ENCODE peak calls at places on chromosomes 7 and 10, in five cellular contexts. One of them, this sample, is unnamed.

GRCh38 chr10:78047314-78047891 is 13.7 kb downstream of the RPS24 start:
- DNase-seq in CD8-positive, alpha-beta T cell: peak
- DNase-seq in cardiac muscle cell: peak
- DNase-seq in breast epithelium: peak
- DNase-seq in CD4-positive, alpha-beta T cell: peak
- DNase-seq in this sample: peak

GRCh38 chr7:147492621-147493020 is 1097.9 kb upstream of the C7orf33 start:
- DNase-seq in CD8-positive, alpha-beta T cell: no peak
- DNase-seq in cardiac muscle cell: peak
- DNase-seq in breast epithelium: no peak
- DNase-seq in CD4-positive, alpha-beta T cell: no peak
- DNase-seq in this sample: no peak

GRCh38 chr10:43610636-43611035 is 4.4 kb downstream of the ZNF485 start:
- DNase-seq in CD8-positive, alpha-beta T cell: no peak
- DNase-seq in cardiac muscle cell: no peak
- DNase-seq in breast epithelium: no peak
- DNase-seq in CD4-positive, alpha-beta T cell: no peak
- DNase-seq in this sample: no peak

GRCh38 chr10:22054946-22055345 is 51.4 kb upstream of the DNAJC1 start:
- DNase-seq in CD8-positive, alpha-beta T cell: no peak
- DNase-seq in cardiac muscle cell: peak
- DNase-seq in breast epithelium: no peak
- DNase-seq in CD4-positive, alpha-beta T cell: no peak
- DNase-seq in this sample: no peak

GRCh38 chr10:75730847-75731246 is 299.4 kb downstream of the LRMDA start:
- DNase-seq in CD8-positive, alpha-beta T cell: no peak
- DNase-seq in cardiac muscle cell: no peak
- DNase-seq in breast epithelium: no peak
- DNase-seq in CD4-positive, alpha-beta T cell: no peak
- DNase-seq in this sample: no peak

GRCh38 chr10:123804716-123805115 is 86.9 kb downstream of the CPXM2 start:
- DNase-seq in CD8-positive, alpha-beta T cell: no peak
- DNase-seq in cardiac muscle cell: peak
- DNase-seq in breast epithelium: no peak
- DNase-seq in CD4-positive, alpha-beta T cell: no peak
- DNase-seq in this sample: no peak

GRCh38 chr10:131700032-131700431 is 200.8 kb upstream of the PPP2R2D start:
- DNase-seq in CD8-positive, alpha-beta T cell: no peak
- DNase-seq in cardiac muscle cell: no peak
- DNase-seq in breast epithelium: no peak
- DNase-seq in CD4-positive, alpha-beta T cell: no peak
- DNase-seq in this sample: no peak

GRCh38 chr7:13821152-13821787 is 168.2 kb downstream of the ETV1 start:
- DNase-seq in CD8-positive, alpha-beta T cell: no peak
- DNase-seq in cardiac muscle cell: no peak
- DNase-seq in breast epithelium: no peak
- DNase-seq in CD4-positive, alpha-beta T cell: no peak
- DNase-seq in this sample: no peak

GRCh38 chr10:109306698-109307097 is 616.6 kb downstream of the XPNPEP1 start:
- DNase-seq in CD8-positive, alpha-beta T cell: no peak
- DNase-seq in cardiac muscle cell: no peak
- DNase-seq in breast epithelium: no peak
- DNase-seq in CD4-positive, alpha-beta T cell: no peak
- DNase-seq in this sample: no peak

GRCh38 chr10:122567056-122567660 is 6.6 kb downstream of the DMBT1 start:
- DNase-seq in CD8-positive, alpha-beta T cell: peak
- DNase-seq in cardiac muscle cell: peak
- DNase-seq in breast epithelium: no peak
- DNase-seq in CD4-positive, alpha-beta T cell: peak
- DNase-seq in this sample: no peak

GRCh38 chr10:60626037-60626436 is 152.2 kb upstream of the CDK1 start:
- DNase-seq in CD8-positive, alpha-beta T cell: no peak
- DNase-seq in cardiac muscle cell: no peak
- DNase-seq in breast epithelium: no peak
- DNase-seq in CD4-positive, alpha-beta T cell: no peak
- DNase-seq in this sample: no peak

GRCh38 chr7:17371656-17372524 is 73.4 kb downstream of the AHR start:
- DNase-seq in CD8-positive, alpha-beta T cell: no peak
- DNase-seq in cardiac muscle cell: peak
- DNase-seq in breast epithelium: no peak
- DNase-seq in CD4-positive, alpha-beta T cell: no peak
- DNase-seq in this sample: no peak

GRCh38 chr10:72200883-72201282 is 14.9 kb upstream of the ANAPC16 start:
- DNase-seq in CD8-positive, alpha-beta T cell: no peak
- DNase-seq in cardiac muscle cell: no peak
- DNase-seq in breast epithelium: no peak
- DNase-seq in CD4-positive, alpha-beta T cell: no peak
- DNase-seq in this sample: no peak

GRCh38 chr7:138975343-138976104 is 5.7 kb downstream of the KIAA1549 start:
- DNase-seq in CD8-positive, alpha-beta T cell: no peak
- DNase-seq in cardiac muscle cell: peak
- DNase-seq in breast epithelium: no peak
- DNase-seq in CD4-positive, alpha-beta T cell: no peak
- DNase-seq in this sample: no peak

GRCh38 chr7:25858562-25859411 is 293.2 kb upstream of the NFE2L3 start:
- DNase-seq in CD8-positive, alpha-beta T cell: no peak
- DNase-seq in cardiac muscle cell: no peak
- DNase-seq in breast epithelium: no peak
- DNase-seq in CD4-positive, alpha-beta T cell: no peak
- DNase-seq in this sample: no peak

GRCh38 chr10:17758200-17758599 is 6.2 kb downstream of the TMEM236 start:
- DNase-seq in CD8-positive, alpha-beta T cell: no peak
- DNase-seq in cardiac muscle cell: peak
- DNase-seq in breast epithelium: no peak
- DNase-seq in CD4-positive, alpha-beta T cell: no peak
- DNase-seq in this sample: no peak

GRCh38 chr10:103784723-103785418 is 70.5 kb downstream of the SH3PXD2A start:
- DNase-seq in CD8-positive, alpha-beta T cell: no peak
- DNase-seq in cardiac muscle cell: no peak
- DNase-seq in breast epithelium: no peak
- DNase-seq in CD4-positive, alpha-beta T cell: no peak
- DNase-seq in this sample: peak

GRCh38 chr10:51074238-51075028 is at the start of gene PRKG1:
- DNase-seq in CD8-positive, alpha-beta T cell: no peak
- DNase-seq in cardiac muscle cell: peak
- DNase-seq in breast epithelium: peak
- DNase-seq in CD4-positive, alpha-beta T cell: no peak
- DNase-seq in this sample: peak

GRCh38 chr7:133961724-133962123 is 165.4 kb upstream of the LRGUK start:
- DNase-seq in CD8-positive, alpha-beta T cell: no peak
- DNase-seq in cardiac muscle cell: no peak
- DNase-seq in breast epithelium: no peak
- DNase-seq in CD4-positive, alpha-beta T cell: no peak
- DNase-seq in this sample: no peak

GRCh38 chr10:123792579-123792978 is 99.0 kb downstream of the CPXM2 start:
- DNase-seq in CD8-positive, alpha-beta T cell: no peak
- DNase-seq in cardiac muscle cell: no peak
- DNase-seq in breast epithelium: no peak
- DNase-seq in CD4-positive, alpha-beta T cell: no peak
- DNase-seq in this sample: no peak

GRCh38 chr7:120180221-120180620 is 92.8 kb upstream of the KCND2 start:
- DNase-seq in CD8-positive, alpha-beta T cell: no peak
- DNase-seq in cardiac muscle cell: no peak
- DNase-seq in breast epithelium: no peak
- DNase-seq in CD4-positive, alpha-beta T cell: no peak
- DNase-seq in this sample: no peak

GRCh38 chr10:89869180-89869579 is 167.8 kb downstream of the KIF20B start:
- DNase-seq in CD8-positive, alpha-beta T cell: no peak
- DNase-seq in cardiac muscle cell: peak
- DNase-seq in breast epithelium: no peak
- DNase-seq in CD4-positive, alpha-beta T cell: no peak
- DNase-seq in this sample: no peak

GRCh38 chr7:32670105-32670504 is 174.8 kb downstream of the AVL9 start:
- DNase-seq in CD8-positive, alpha-beta T cell: no peak
- DNase-seq in cardiac muscle cell: peak
- DNase-seq in breast epithelium: no peak
- DNase-seq in CD4-positive, alpha-beta T cell: no peak
- DNase-seq in this sample: no peak

GRCh38 chr10:84375011-84375410 is 46.6 kb downstream of the CCSER2 start:
- DNase-seq in CD8-positive, alpha-beta T cell: peak
- DNase-seq in cardiac muscle cell: peak
- DNase-seq in breast epithelium: no peak
- DNase-seq in CD4-positive, alpha-beta T cell: peak
- DNase-seq in this sample: no peak

GRCh38 chr7:38671901-38672559 is 40.9 kb upstream of the AMPH start:
- DNase-seq in CD8-positive, alpha-beta T cell: no peak
- DNase-seq in cardiac muscle cell: no peak
- DNase-seq in breast epithelium: no peak
- DNase-seq in CD4-positive, alpha-beta T cell: no peak
- DNase-seq in this sample: no peak

GRCh38 chr10:98400482-98400881 is 14.5 kb downstream of the PYROXD2 start:
- DNase-seq in CD8-positive, alpha-beta T cell: no peak
- DNase-seq in cardiac muscle cell: peak
- DNase-seq in breast epithelium: no peak
- DNase-seq in CD4-positive, alpha-beta T cell: no peak
- DNase-seq in this sample: no peak
- TF ChIP-seq CTCF in CD8-positive, alpha-beta T cell: no peak
- TF ChIP-seq CTCF in cardiac muscle cell: no peak
- TF ChIP-seq CTCF in breast epithelium: no peak
- TF ChIP-seq CTCF in CD4-positive, alpha-beta T cell: no peak
- TF ChIP-seq CTCF in this sample: no peak

GRCh38 chr10:113486531-113486930 is 66.3 kb upstream of the HABP2 start:
- DNase-seq in CD8-positive, alpha-beta T cell: no peak
- DNase-seq in cardiac muscle cell: no peak
- DNase-seq in breast epithelium: no peak
- DNase-seq in CD4-positive, alpha-beta T cell: no peak
- DNase-seq in this sample: no peak
- H3K27ac ChIP-seq in CD8-positive, alpha-beta T cell: no peak
- H3K27ac ChIP-seq in cardiac muscle cell: no peak
- H3K27ac ChIP-seq in breast epithelium: peak
- H3K27ac ChIP-seq in CD4-positive, alpha-beta T cell: no peak
- H3K27ac ChIP-seq in this sample: no peak

GRCh38 chr10:14035506-14035905 is 295.2 kb downstream of the FRMD4A start:
- DNase-seq in CD8-positive, alpha-beta T cell: no peak
- DNase-seq in cardiac muscle cell: no peak
- DNase-seq in breast epithelium: no peak
- DNase-seq in CD4-positive, alpha-beta T cell: no peak
- DNase-seq in this sample: no peak

GRCh38 chr10:14036233-14036632 is 294.5 kb downstream of the FRMD4A start:
- DNase-seq in CD8-positive, alpha-beta T cell: no peak
- DNase-seq in cardiac muscle cell: no peak
- DNase-seq in breast epithelium: no peak
- DNase-seq in CD4-positive, alpha-beta T cell: no peak
- DNase-seq in this sample: no peak

DNA sequence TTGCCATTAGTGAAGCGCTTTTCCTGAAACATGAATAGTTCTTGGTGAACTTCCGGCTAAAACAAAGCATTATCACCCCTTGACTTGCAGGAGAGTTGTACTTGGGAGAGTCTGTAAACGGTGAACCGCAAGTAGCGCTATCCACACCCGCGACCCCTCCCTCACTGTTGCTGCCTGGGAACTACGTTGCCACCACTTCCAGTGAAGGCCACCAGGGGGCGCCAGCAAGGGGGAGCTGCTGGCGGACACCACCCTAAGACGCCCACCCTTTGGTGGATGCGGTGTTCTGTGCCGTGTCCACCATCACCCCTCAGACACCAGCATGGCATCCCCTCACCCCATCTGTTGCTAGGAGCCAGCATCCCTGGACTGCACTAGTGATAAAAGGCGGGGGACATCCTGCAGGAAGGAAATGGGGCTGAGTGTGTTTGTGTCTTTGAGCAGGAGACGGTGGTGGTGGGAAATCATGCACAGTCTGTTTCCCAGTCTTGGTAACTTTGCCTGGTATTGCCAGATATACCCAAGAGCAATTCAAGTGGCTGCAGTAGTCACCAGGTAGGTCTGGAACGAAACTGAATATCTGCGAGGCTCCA is 298.2 kb downstream of the FRMD4A start:
- DNase-seq in CD8-positive, alpha-beta T cell: peak
- DNase-seq in cardiac muscle cell: peak
- DNase-seq in breast epithelium: no peak
- DNase-seq in CD4-positive, alpha-beta T cell: peak
- DNase-seq in this sample: no peak
- TF ChIP-seq CTCF in CD8-positive, alpha-beta T cell: peak
- TF ChIP-seq CTCF in cardiac muscle cell: peak
- TF ChIP-seq CTCF in breast epithelium: no peak
- TF ChIP-seq CTCF in CD4-positive, alpha-beta T cell: peak
- TF ChIP-seq CTCF in this sample: no peak

DNA sequence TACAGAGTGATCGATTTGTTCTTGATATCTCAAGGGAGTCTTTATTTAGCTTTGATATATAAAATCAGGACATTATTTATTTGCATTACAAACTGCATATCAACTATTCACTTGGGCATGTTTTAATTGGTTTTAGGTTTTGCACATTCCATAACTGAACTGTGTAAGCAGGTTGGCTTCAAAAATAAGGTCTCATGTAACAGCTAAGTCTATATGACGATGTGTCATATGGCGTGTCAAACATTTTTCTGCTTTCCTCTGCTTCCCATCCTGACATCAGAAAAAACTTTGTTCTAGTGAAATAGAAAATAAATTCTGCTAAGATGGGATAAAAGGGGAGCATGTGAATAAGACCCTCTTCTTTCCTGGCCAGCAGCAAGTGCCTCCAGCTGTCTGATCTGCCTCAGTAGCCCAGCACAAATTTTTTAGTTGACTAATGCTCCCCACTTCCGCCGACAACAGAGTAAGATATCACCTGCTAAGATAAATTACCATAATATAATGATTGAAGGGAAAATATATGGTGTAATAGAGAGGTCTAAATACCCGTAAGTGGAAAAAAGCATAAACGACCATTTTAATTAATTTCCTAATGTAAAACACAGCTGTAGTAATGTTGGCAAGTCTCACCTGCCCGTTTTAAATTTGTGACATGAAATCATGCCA is 180.5 kb downstream of the TAX1BP1 start:
- DNase-seq in CD8-positive, alpha-beta T cell: no peak
- DNase-seq in cardiac muscle cell: no peak
- DNase-seq in breast epithelium: no peak
- DNase-seq in CD4-positive, alpha-beta T cell: no peak
- DNase-seq in this sample: no peak
- H3K27ac ChIP-seq in CD8-positive, alpha-beta T cell: no peak
- H3K27ac ChIP-seq in cardiac muscle cell: no peak
- H3K27ac ChIP-seq in breast epithelium: no peak
- H3K27ac ChIP-seq in CD4-positive, alpha-beta T cell: no peak
- H3K27ac ChIP-seq in this sample: no peak

GRCh38 chr7:131071786-131072504 is 255.7 kb upstream of the MKLN1 start:
- DNase-seq in CD8-positive, alpha-beta T cell: no peak
- DNase-seq in cardiac muscle cell: peak
- DNase-seq in breast epithelium: peak
- DNase-seq in CD4-positive, alpha-beta T cell: no peak
- DNase-seq in this sample: no peak
- TF ChIP-seq CTCF in CD8-positive, alpha-beta T cell: peak
- TF ChIP-seq CTCF in cardiac muscle cell: peak
- TF ChIP-seq CTCF in breast epithelium: no peak
- TF ChIP-seq CTCF in CD4-positive, alpha-beta T cell: peak
- TF ChIP-seq CTCF in this sample: peak

GRCh38 chr7:90229728-90230127 is 15.2 kb upstream of the CFAP69 start:
- DNase-seq in CD8-positive, alpha-beta T cell: no peak
- DNase-seq in cardiac muscle cell: no peak
- DNase-seq in breast epithelium: no peak
- DNase-seq in CD4-positive, alpha-beta T cell: no peak
- DNase-seq in this sample: no peak
- H3K27ac ChIP-seq in CD8-positive, alpha-beta T cell: no peak
- H3K27ac ChIP-seq in cardiac muscle cell: no peak
- H3K27ac ChIP-seq in breast epithelium: no peak
- H3K27ac ChIP-seq in CD4-positive, alpha-beta T cell: no peak
- H3K27ac ChIP-seq in this sample: no peak

This sample was measured in dorsolateral prefrontal cortex.